ENCODE peak calls at places on chromosomes 4 and X, in ten cellular contexts. F is GM23248, W is chondrocyte, G is lower leg skin, P is transverse colon, U is SW480, D is gastrocnemius medialis, I is HCEC 1CT, C is T-cell, O is T follicular helper cell. V is an unnamed sample.

GRCh38 chrX:20442597-20442996 is 175.9 kb upstream of the RPS6KA3 start:
- DNase-seq in F (peak; percentile 79), W (no peak), G (peak; percentile 95), P (peak; percentile 90), U (peak; percentile 73), D (peak; percentile 50), I (peak; percentile 60), C (peak; percentile 81), O (peak; percentile 70), V (peak; percentile 41)

GRCh38 chr4:164613761-164614277 is 140.1 kb upstream of the SMIM31 start:
- DNase-seq in F (no peak), W (no peak), G (no peak), P (no peak), U (no peak), D (no peak), I (no peak), C (no peak), O (no peak), V (no peak)

GRCh38 chr4:8765631-8766590 is 105.7 kb downstream of the HMX1 start:
- DNase-seq in F (no peak), W (peak; percentile 86), G (peak; percentile 83), P (no peak), U (peak; percentile 18), D (no peak), I (no peak), C (no peak), O (no peak), V (no peak)

GRCh38 chr4:96504386-96504785 is 664.5 kb downstream of the PDHA2 start:
- DNase-seq in F (no peak), W (no peak), G (no peak), P (no peak), U (no peak), D (no peak), I (no peak), C (no peak), O (no peak), V (no peak)

GRCh38 chrX:18354369-18355329 is at the start of gene SCML2:
- DNase-seq in F (peak; percentile 67), W (no peak), G (no peak), P (peak; percentile 41), U (peak; percentile 9), D (no peak), I (no peak), C (peak; percentile 22), O (no peak), V (no peak)

GRCh38 chr4:121192500-121192899 is 28.4 kb upstream of the TNIP3 start:
- DNase-seq in F (peak; percentile 73), W (no peak), G (no peak), P (no peak), U (peak; percentile 16), D (no peak), I (peak; percentile 7), C (no peak), O (no peak), V (peak; percentile 15)

GRCh38 chr4:151960449-151961246 is 199.8 kb upstream of the GATB start:
- DNase-seq in F (peak; percentile 55), W (no peak), G (no peak), P (no peak), U (peak; percentile 7), D (no peak), I (no peak), C (no peak), O (no peak), V (no peak)

GRCh38 chr4:128782076-128782715 is 27.3 kb upstream of the JADE1 start:
- DNase-seq in F (peak; percentile 81), W (no peak), G (no peak), P (peak; percentile 50), U (peak; percentile 17), D (peak; percentile 35), I (peak; percentile 4), C (peak; percentile 74), O (peak; percentile 59), V (no peak)

GRCh38 chr4:186621959-186622553 is 66.7 kb upstream of the MTNR1A start:
- DNase-seq in F (peak; percentile 93), W (no peak), G (no peak), P (no peak), U (no peak), D (no peak), I (peak; percentile 81), C (no peak), O (no peak), V (peak; percentile 65)

GRCh38 chrX:38817004-38817703 is 15.9 kb downstream of the MID1IP1 start:
- DNase-seq in F (peak; percentile 24), W (no peak), G (no peak), P (peak; percentile 68), U (no peak), D (peak; percentile 6), I (peak; percentile 62), C (no peak), O (no peak), V (no peak)

GRCh38 chrX:112270991-112271390 is 188.4 kb upstream of the TRPC5 start:
- DNase-seq in F (no peak), W (no peak), G (no peak), P (no peak), U (no peak), D (no peak), I (no peak), C (no peak), O (no peak), V (no peak)

GRCh38 chrX:46758163-46758955 is 559 bp downstream of the SLC9A7 start:
- DNase-seq in F (peak; percentile 56), W (no peak), G (no peak), P (peak; percentile 12), U (peak; percentile 23), D (no peak), I (peak; percentile 6), C (no peak), O (no peak), V (no peak)

GRCh38 chr4:19739101-19739651 is 512.5 kb upstream of the SLIT2 start:
- DNase-seq in F (peak; percentile 71), W (no peak), G (no peak), P (no peak), U (peak; percentile 37), D (no peak), I (peak; percentile 77), C (no peak), O (no peak), V (peak; percentile 76)

V was measured in AG04450.